ENCODE peak calls at places on chromosomes 7 and 10, in four cellular contexts. B is heart right ventricle; S is CD8-positive, alpha-beta memory T cell; H is HL-60. A is an unnamed sample.

GRCh38 chr10:109464949-109465348 is 458.4 kb downstream of the XPNPEP1 start:
- DNase-seq in B (no peak), H (no peak), S (no peak), A (no peak)

GRCh38 chr10:123858039-123858740 is 33.4 kb downstream of the CPXM2 start:
- DNase-seq in H (no peak), B (no peak), S (no peak), A (no peak)

GRCh38 chr10:74738543-74738942 is 87.9 kb upstream of the KAT6B start:
- DNase-seq in B (no peak), S (no peak), H (no peak), A (no peak)

GRCh38 chr7:47968852-47969774 is 10.3 kb downstream of the HUS1 start:
- DNase-seq in H (no peak), S (peak; percentile 20), B (peak; percentile 64), A (peak; percentile 72)

GRCh38 chr7:73667344-73668102 is at the start of gene VPS37D:
- DNase-seq in B (peak; percentile 95), S (peak; percentile 88), H (peak; percentile 62), A (peak; percentile 96)

GRCh38 chr10:36803229-36803628 is 322.2 kb upstream of the ANKRD30A start:
- DNase-seq in H (no peak), B (no peak), S (no peak), A (no peak)

GRCh38 chr7:121774563-121774962 is 98.4 kb upstream of the PTPRZ1 start:
- DNase-seq in S (no peak), B (no peak), H (no peak), A (no peak)

GRCh38 chr7:79211724-79212123 is 241.7 kb downstream of the MAGI2 start:
- DNase-seq in B (no peak), H (no peak), S (no peak), A (no peak)

GRCh38 chr10:84269773-84270172 is 24.9 kb downstream of the RGR start:
- DNase-seq in S (no peak), H (no peak), B (no peak), A (no peak)

GRCh38 chr10:52664629-52665028 is 108.0 kb downstream of the MBL2 start:
- DNase-seq in S (no peak), H (no peak), B (no peak), A (no peak)

GRCh38 chr10:43225004-43225786 is 41.7 kb downstream of the RASGEF1A start:
- DNase-seq in B (no peak), H (no peak), S (no peak), A (peak; percentile 1)

GRCh38 chr10:114751856-114752255 is 69.7 kb upstream of the FHIP2A start:
- DNase-seq in B (no peak), H (no peak), S (no peak), A (no peak)

GRCh38 chr7:129642871-129643515 is 31.5 kb downstream of the NRF1 start:
- DNase-seq in B (no peak), S (no peak), H (no peak), A (no peak)

GRCh38 chr10:14578060-14578952 is 196.4 kb downstream of the FAM107B start:
- DNase-seq in S (no peak), H (no peak), B (no peak), A (no peak)

GRCh38 chr7:107920048-107920772 is 29.2 kb downstream of the DLD start:
- DNase-seq in B (no peak), H (no peak), S (no peak), A (no peak)

GRCh38 chr7:110988890-110989501 is 101.9 kb upstream of the LRRN3 start:
- DNase-seq in H (no peak), B (no peak), S (no peak), A (no peak)

GRCh38 chr10:60032723-60033122 is 126.4 kb upstream of the CCDC6 start:
- DNase-seq in S (peak; percentile 8), H (peak; percentile 94), B (no peak), A (peak; percentile 19)

GRCh38 chr10:44153901-44154670 is 230.8 kb downstream of the CXCL12 start:
- DNase-seq in S (no peak), H (no peak), B (no peak), A (no peak)

GRCh38 chr10:14822879-14823755 is 14.7 kb downstream of the CDNF start:
- DNase-seq in S (peak; percentile 28), H (no peak), B (no peak), A (no peak)

GRCh38 chr7:121620953-121621606 is 225.0 kb upstream of the FAM3C start:
- DNase-seq in S (no peak), B (no peak), H (no peak), A (no peak)

GRCh38 chr10:124010563-124011131 is 82.8 kb downstream of the CHST15 start:
- DNase-seq in S (no peak), B (no peak), H (no peak), A (no peak)

GRCh38 chr7:452230-452751 is 67.4 kb downstream of the PDGFA start:
- DNase-seq in H (no peak), B (no peak), S (no peak), A (no peak)

GRCh38 chr7:149811221-149811620 is 27.0 kb upstream of the ZNF862 start:
- DNase-seq in S (no peak), H (no peak), B (no peak), A (no peak)

GRCh38 chr7:91582799-91583230 is 297.7 kb downstream of the MTERF1 start:
- DNase-seq in S (no peak), H (no peak), B (no peak), A (no peak)

GRCh38 chr10:62422068-62422590 is 48.0 kb downstream of the ZNF365 start:
- DNase-seq in B (no peak), S (no peak), H (no peak), A (no peak)

GRCh38 chr10:13536674-13537366 is 8.0 kb upstream of the BEND7 start:
- DNase-seq in S (no peak), H (no peak), B (peak; percentile 46), A (peak; percentile 28)

GRCh38 chr7:129376076-129376777 is 58.0 kb upstream of the STRIP2 start:
- DNase-seq in S (peak; percentile 9), H (no peak), B (no peak), A (no peak)

GRCh38 chr7:4249241-4249640 is 432.9 kb upstream of the FOXK1 start:
- DNase-seq in B (no peak), H (no peak), S (no peak), A (no peak)

GRCh38 chr10:117221156-117221711 is 19.7 kb upstream of the SLC18A2 start:
- DNase-seq in S (no peak), H (no peak), B (no peak), A (no peak)

GRCh38 chr7:4931932-4932331 is 27.1 kb downstream of the MMD2 start:
- DNase-seq in B (no peak), H (no peak), S (no peak), A (no peak)

GRCh38 chr10:91163269-91163708 is 57.2 kb upstream of the PCGF5 start:
- DNase-seq in S (peak; percentile 90), B (peak; percentile 73), H (peak; percentile 25), A (peak; percentile 86)

GRCh38 chr10:46293832-46294640 is 7.2 kb downstream of the ANTXRL start:
- DNase-seq in B (no peak), S (no peak), H (no peak), A (peak; percentile 16)

GRCh38 chr10:9299966-9300365 is 1245.5 kb downstream of the GATA3 start:
- DNase-seq in S (no peak), H (no peak), B (no peak), A (no peak)

GRCh38 chr7:92653136-92653535 is 62.9 kb upstream of the FAM133B start:
- DNase-seq in B (no peak), H (no peak), S (no peak), A (no peak)

GRCh38 chr7:107564553-107565298 is 955 bp downstream of the DUS4L start:
- DNase-seq in H (no peak), S (no peak), B (no peak), A (no peak)

GRCh38 chr7:73920406-73921134 is 59.6 kb downstream of the TMEM270 start:
- DNase-seq in B (no peak), S (no peak), H (no peak), A (no peak)

GRCh38 chr10:101397140-101397539 is 43.2 kb downstream of the BTRC start:
- DNase-seq in S (peak; percentile 65), H (no peak), B (no peak), A (no peak)

GRCh38 chr10:103276941-103277712 is at the start of gene INA:
- DNase-seq in S (no peak), H (no peak), B (no peak), A (no peak)

GRCh38 chr7:111104710-111105109 is 13.8 kb downstream of the LRRN3 start:
- DNase-seq in S (no peak), H (no peak), B (no peak), A (no peak)

DNA sequence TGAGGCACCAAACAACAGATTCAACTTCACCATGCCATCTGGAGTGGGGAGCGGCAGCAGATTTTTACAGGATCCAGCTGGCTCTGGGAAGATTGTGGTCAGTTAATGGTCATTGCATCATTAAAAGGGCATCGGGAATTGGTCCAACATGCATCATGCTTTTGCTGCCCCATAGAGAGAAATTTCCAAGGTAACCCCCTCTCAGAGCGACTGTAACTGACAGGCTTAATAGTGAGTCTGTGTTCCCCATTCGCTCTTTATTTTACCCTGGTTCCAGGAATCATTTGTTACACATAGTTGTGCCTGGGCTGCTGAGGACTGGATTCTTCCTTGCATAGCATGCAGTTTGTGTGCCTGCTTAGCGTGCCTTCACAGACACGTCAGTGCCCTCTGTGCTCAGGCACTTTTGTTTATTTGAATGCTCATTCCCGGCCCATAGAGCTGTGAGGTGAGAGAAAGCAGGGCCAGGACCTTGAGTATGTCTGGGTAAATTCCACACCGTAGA is 49.9 kb downstream of the CDHR3 start:
- DNase-seq in H (no peak), B (no peak), S (no peak), A (no peak)
- H3K27ac ChIP-seq in H (no peak overlapping the region), B (no peak overlapping the region), S (no peak overlapping the region), A (no peak overlapping the region)

DNA sequence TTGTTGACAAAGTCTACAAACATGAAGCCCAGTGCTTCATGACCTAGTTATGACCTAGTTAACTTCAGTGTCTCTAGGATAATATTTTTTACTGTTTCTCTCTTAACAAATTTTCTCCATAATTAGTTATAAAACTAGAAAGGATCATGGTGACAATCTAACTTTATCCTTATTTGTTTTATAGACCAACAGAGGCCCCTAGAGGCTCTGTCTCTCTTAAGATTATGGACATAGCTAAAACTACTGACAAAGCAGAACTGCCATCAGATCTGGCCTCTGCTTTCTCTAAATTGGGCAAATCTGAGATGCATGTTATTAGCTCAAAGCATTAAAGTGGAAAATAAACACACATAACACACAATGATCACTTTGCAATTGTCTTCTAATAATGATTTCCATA is 176.0 kb downstream of the CSTF2T start:
- DNase-seq in B (no peak), S (no peak), H (no peak), A (no peak)
- H3K27me3 ChIP-seq in B (no peaks in the 10 kb centered on the region), S (no peaks in the 10 kb centered on the region), H (no peaks in the 10 kb centered on the region), A (no peaks in the 10 kb centered on the region)

GRCh38 chr7:2688409-2689342 is 674 bp downstream of the AMZ1 start:
- DNase-seq in H (no peak), S (no peak), B (no peak), A (no peak)
- H3K4me3 ChIP-seq in H (no peak overlapping the region), S (no peak overlapping the region), B (peak overlapping the region; percentile 28), A (no peak overlapping the region)

DNA sequence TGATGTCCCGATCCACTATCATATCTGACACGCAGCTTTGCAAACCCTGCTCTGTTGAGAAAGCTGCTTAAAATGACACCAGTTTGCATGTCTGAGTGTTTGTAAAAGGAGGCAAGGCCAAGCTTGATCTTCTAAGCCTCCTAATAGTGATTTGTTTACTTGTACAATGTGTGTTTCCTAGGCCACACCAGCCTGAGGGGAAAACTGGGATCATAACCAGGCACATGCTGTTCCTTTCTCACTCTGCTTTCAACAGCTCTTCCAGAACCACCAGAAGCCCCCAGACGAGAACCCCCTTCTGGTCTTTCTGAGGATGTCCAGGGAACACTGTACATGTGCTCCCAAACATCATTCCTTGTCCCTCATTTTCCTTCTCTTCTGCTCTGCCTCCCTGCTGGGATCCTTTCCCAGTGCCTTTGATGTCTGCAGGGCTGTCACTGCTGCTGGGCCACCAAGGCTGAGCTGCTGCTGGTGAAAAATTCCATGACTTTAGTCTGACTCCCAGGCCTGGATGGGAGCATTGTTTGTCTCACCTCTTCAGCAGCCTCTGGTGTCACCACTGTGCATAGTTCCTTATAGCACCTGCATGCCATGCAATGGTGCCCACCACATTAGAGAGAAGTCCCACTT is 4.0 kb upstream of the LGI1 start:
- DNase-seq in S (no peak), B (no peak), H (no peak), A (no peak)
- H3K27ac ChIP-seq in S (no peak overlapping the region), B (no peak overlapping the region), H (no peak overlapping the region), A (no peak overlapping the region)

A was measured in heart left ventricle.